ENCODE peak calls at places on chromosomes 7 and 10, in four cellular contexts. I is HCT116, D is PC-9, S is hepatocyte. H is an unnamed sample.

GRCh38 chr10:79127151-79127961 is 58.6 kb downstream of the ZMIZ1 start:
- DNase-seq in I (peak; percentile 56), D (peak; percentile 91), S (peak; percentile 91), H (no peak)

GRCh38 chr10:42959833-42960232 is 117.0 kb upstream of the RET start:
- DNase-seq in I (no peak), D (no peak), S (no peak), H (no peak)

GRCh38 chr10:115026041-115026779 is 67.0 kb upstream of the ATRNL1 start:
- DNase-seq in I (no peak), D (no peak), S (no peak), H (no peak)

GRCh38 chr10:128631801-128632241 is 505.6 kb upstream of the MKI67 start:
- DNase-seq in I (peak; percentile 35), D (no peak), S (peak; percentile 32), H (no peak)

GRCh38 chr7:5494683-5495561 is 71.3 kb upstream of the TNRC18 start:
- DNase-seq in I (peak; percentile 48), D (peak; percentile 95), S (peak; percentile 92), H (no peak)

GRCh38 chr7:1108264-1108920 is 20.5 kb downstream of the GPER1 start:
- DNase-seq in I (no peak), D (no peak), S (no peak), H (no peak)

GRCh38 chr10:436013-436697 is 253.3 kb downstream of the DIP2C start:
- DNase-seq in I (peak; percentile 78), D (no peak), S (no peak), H (no peak)

GRCh38 chr7:149850007-149850594 is 11.9 kb downstream of the ZNF862 start:
- DNase-seq in I (no peak), D (no peak), S (no peak), H (no peak)

GRCh38 chr7:44142028-44142427 is 896 bp upstream of the MYL7 start:
- DNase-seq in I (no peak), D (no peak), S (no peak), H (no peak)

GRCh38 chr10:127577376-127577775 is 28.3 kb downstream of the NPS start:
- DNase-seq in I (no peak), D (no peak), S (no peak), H (no peak)

GRCh38 chr10:48600645-48601505 is 4.0 kb downstream of the ARHGAP22 start:
- DNase-seq in I (no peak), D (no peak), S (no peak), H (no peak)

GRCh38 chr10:29543715-29544114 is 91.1 kb downstream of the SVIL start:
- DNase-seq in I (no peak), D (no peak), S (no peak), H (no peak)

GRCh38 chr7:6106140-6106904 is 75.1 kb downstream of the ANKRD61 start:
- DNase-seq in I (peak; percentile 71), D (peak; percentile 22), S (no peak), H (no peak)

GRCh38 chr7:11540271-11540761 is 291.7 kb downstream of the THSD7A start:
- DNase-seq in I (peak; percentile 18), D (peak; percentile 17), S (peak; percentile 35), H (no peak)

GRCh38 chr10:131117011-131117410 is 194.5 kb downstream of the TCERG1L start:
- DNase-seq in I (no peak), D (no peak), S (no peak), H (no peak)

GRCh38 chr7:149871576-149871975 is 2.2 kb upstream of the ATP6V0E2 start:
- DNase-seq in I (no peak), D (no peak), S (no peak), H (no peak)

GRCh38 chr7:19560111-19560883 is 148.5 kb downstream of the POLR1F start:
- DNase-seq in I (no peak), D (no peak), S (peak; percentile 16), H (no peak)

GRCh38 chr10:132670546-132670945 is 115.4 kb downstream of the NKX6-2 start:
- DNase-seq in I (no peak), D (no peak), S (no peak), H (no peak)

GRCh38 chr10:47369251-47369894 is 14.7 kb downstream of the ZNF488 start:
- DNase-seq in I (no peak), D (no peak), S (no peak), H (no peak)

GRCh38 chr10:35136263-35136815 is 9.7 kb downstream of the CREM start:
- DNase-seq in I (no peak), D (no peak), S (no peak), H (no peak)

GRCh38 chr10:33041783-33042437 is 83.9 kb upstream of the ITGB1 start:
- DNase-seq in I (no peak), D (no peak), S (no peak), H (no peak)

GRCh38 chr10:110304780-110305421 is at the start of gene SMNDC1:
- DNase-seq in I (peak; percentile 99), D (peak; percentile 95), S (peak; percentile 99), H (peak; percentile 93)

GRCh38 chr7:23353172-23353571 is 54.0 kb downstream of the MALSU1 start:
- DNase-seq in I (no peak), D (no peak), S (no peak), H (no peak)

GRCh38 chr7:33903770-33904679 is 1.3 kb upstream of the BMPER start:
- DNase-seq in I (no peak), D (no peak), S (peak; percentile 54), H (no peak)
- TF ChIP-seq EZH2 in I (no peak), D (no peak), S (peak; percentile 53), H (no peak)

GRCh38 chr7:155806096-155806871 is 6.0 kb downstream of the SHH start:
- DNase-seq in I (no peak), D (no peak), S (no peak), H (no peak)
- TF ChIP-seq EZH2 in I (no peak), D (no peak), S (no peak), H (no peak)

DNA sequence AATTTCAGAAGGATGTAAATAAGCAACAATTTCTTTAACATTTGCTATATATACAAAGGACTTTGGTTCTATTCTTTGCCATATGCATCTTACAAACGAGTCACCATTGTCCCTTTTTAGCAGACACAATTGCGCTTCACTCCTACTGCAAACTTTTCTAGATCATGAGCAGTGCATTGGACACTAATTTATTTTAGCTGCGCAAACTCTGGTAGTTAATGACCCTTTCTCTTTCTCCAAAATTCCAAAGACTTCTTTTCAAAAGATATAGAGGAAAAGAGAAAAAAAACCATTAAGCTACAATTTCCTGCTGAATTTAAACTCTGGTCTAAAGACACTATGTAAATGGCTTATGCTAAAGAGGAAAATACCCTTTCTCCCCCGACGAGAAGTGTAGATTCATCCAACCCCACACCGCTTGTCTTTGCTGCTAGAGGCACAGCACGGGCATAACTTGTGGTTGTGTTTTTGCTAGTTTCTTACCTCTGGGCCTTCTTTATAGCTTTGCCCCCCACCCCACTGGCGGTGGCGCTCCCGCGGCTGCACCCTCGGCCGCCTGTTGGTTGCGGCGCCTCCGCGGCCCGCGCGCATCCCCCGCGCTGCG is 84.0 kb downstream of the SNX10 start:
- DNase-seq in I (no peak), D (peak; percentile 16), S (no peak), H (no peak)
- TF ChIP-seq EZH2 in I (no peak), D (no peak), S (peak; percentile 5), H (peak; percentile 78)

DNA sequence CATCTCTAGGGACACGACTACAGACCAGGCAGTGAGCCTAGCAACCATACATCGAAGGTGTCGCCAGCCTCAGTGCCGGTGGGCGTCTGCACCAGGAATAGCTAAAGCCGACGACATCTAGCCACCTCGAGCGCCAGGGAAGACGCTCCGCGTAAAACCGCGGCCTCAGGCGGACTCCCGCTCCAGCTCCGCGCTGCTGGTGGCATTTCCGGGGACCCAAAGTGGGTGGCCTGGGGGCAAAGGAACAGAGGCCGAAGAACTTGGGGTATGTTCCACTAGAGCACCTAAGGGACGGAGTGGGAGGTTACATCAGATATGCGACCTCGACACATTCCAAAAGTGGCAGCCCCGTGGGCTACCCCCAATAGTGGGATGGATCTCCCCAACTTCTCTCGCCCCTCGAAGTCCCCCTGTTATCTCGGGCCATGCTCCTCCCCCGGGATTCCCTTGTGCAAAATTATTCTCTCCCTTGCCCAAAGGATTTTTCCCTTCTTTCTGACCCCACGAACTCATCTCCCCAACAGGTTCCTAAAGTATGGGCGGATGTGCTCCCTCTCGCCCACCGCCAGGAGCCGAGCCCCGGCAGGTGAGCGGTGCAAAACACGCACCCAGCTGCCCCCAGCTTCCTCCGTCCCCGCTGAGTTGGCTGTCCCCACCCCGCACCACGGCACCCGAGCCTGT is 1.2 kb downstream of the KCNMA1 start:
- DNase-seq in I (no peak), D (no peak), S (no peak), H (no peak)
- TF ChIP-seq EZH2 in I (no peak), D (no peak), S (peak; percentile 89), H (no peak)

GRCh38 chr10:27368706-27369105 is 128.1 kb upstream of the ACBD5 start:
- DNase-seq in I (no peak), D (no peak), S (no peak), H (no peak)
- TF ChIP-seq EZH2 in I (no peak), D (no peak), S (no peak), H (no peak)

GRCh38 chr7:8441602-8442294 is 8.3 kb downstream of the NXPH1 start:
- DNase-seq in I (no peak), D (no peak), S (no peak), H (no peak)

GRCh38 chr7:8441106-8441590 is 7.7 kb downstream of the NXPH1 start:
- DNase-seq in I (no peak), D (no peak), S (no peak), H (no peak)

GRCh38 chr7:8443871-8444756 is 10.7 kb downstream of the NXPH1 start:
- DNase-seq in I (no peak), D (no peak), S (peak; percentile 46), H (no peak)

GRCh38 chr7:8442295-8442813 is 8.9 kb downstream of the NXPH1 start:
- DNase-seq in I (no peak), D (no peak), S (no peak), H (no peak)

GRCh38 chr7:8442814-8443304 is 9.4 kb downstream of the NXPH1 start:
- DNase-seq in I (no peak), D (no peak), S (peak; percentile 90), H (no peak)
- TF ChIP-seq EZH2 in I (no peak), D (no peak), S (peak; percentile 25), H (no peak)